ENCODE peak calls at places on chromosomes 11 and 22, in eight cellular contexts. One of them, this sample, is unnamed.
A peak's percentile ranks its signal among the peaks of the same experiment; 100 is the strongest.

GRCh38 chr11:47524200-47524874 is 28.6 kb downstream of the CELF1 start:
- DNase-seq in CMK: no peak
- DNase-seq in small intestine: no peak
- DNase-seq in HFF-Myc: no peak
- DNase-seq in substantia nigra: no peak
- DNase-seq in NCI-H2171: peak; percentile 58
- DNase-seq in activated CD4-positive, alpha-beta T cell treated with anti-CD3 and anti-CD28 coated beads, Interleukin-2, amount 50 U/mL, for 1 hour: peak; percentile 36
- DNase-seq in MV-4-11: no peak
- DNase-seq in this sample: peak; percentile 48

GRCh38 chr11:132901638-132902610 is 630.4 kb downstream of the OPCML start:
- DNase-seq in substantia nigra: no peak
- DNase-seq in NCI-H2171: no peak
- DNase-seq in CMK: no peak
- DNase-seq in MV-4-11: peak; percentile 29
- DNase-seq in small intestine: peak; percentile 22
- DNase-seq in HFF-Myc: no peak
- DNase-seq in activated CD4-positive, alpha-beta T cell treated with anti-CD3 and anti-CD28 coated beads, Interleukin-2, amount 50 U/mL, for 1 hour: no peak
- DNase-seq in this sample: no peak

GRCh38 chr11:6650104-6650503 is 5.5 kb downstream of the DCHS1 start:
- DNase-seq in activated CD4-positive, alpha-beta T cell treated with anti-CD3 and anti-CD28 coated beads, Interleukin-2, amount 50 U/mL, for 1 hour: no peak
- DNase-seq in substantia nigra: no peak
- DNase-seq in NCI-H2171: no peak
- DNase-seq in CMK: no peak
- DNase-seq in MV-4-11: no peak
- DNase-seq in HFF-Myc: no peak
- DNase-seq in small intestine: no peak
- DNase-seq in this sample: no peak

GRCh38 chr11:22666700-22667439 is 459 bp downstream of the GAS2 start:
- DNase-seq in substantia nigra: no peak
- DNase-seq in activated CD4-positive, alpha-beta T cell treated with anti-CD3 and anti-CD28 coated beads, Interleukin-2, amount 50 U/mL, for 1 hour: no peak
- DNase-seq in small intestine: peak; percentile 38
- DNase-seq in NCI-H2171: peak; percentile 72
- DNase-seq in MV-4-11: no peak
- DNase-seq in CMK: no peak
- DNase-seq in HFF-Myc: no peak
- DNase-seq in this sample: peak; percentile 70

GRCh38 chr11:487571-488021 is 19.4 kb downstream of the RNH1 start:
- DNase-seq in NCI-H2171: no peak
- DNase-seq in MV-4-11: no peak
- DNase-seq in small intestine: no peak
- DNase-seq in CMK: no peak
- DNase-seq in activated CD4-positive, alpha-beta T cell treated with anti-CD3 and anti-CD28 coated beads, Interleukin-2, amount 50 U/mL, for 1 hour: no peak
- DNase-seq in substantia nigra: no peak
- DNase-seq in HFF-Myc: no peak
- DNase-seq in this sample: no peak

GRCh38 chr11:17547932-17548331 is 873 bp downstream of the OTOG start:
- DNase-seq in activated CD4-positive, alpha-beta T cell treated with anti-CD3 and anti-CD28 coated beads, Interleukin-2, amount 50 U/mL, for 1 hour: no peak
- DNase-seq in substantia nigra: no peak
- DNase-seq in MV-4-11: no peak
- DNase-seq in CMK: no peak
- DNase-seq in HFF-Myc: no peak
- DNase-seq in small intestine: no peak
- DNase-seq in NCI-H2171: no peak
- DNase-seq in this sample: no peak

GRCh38 chr11:47998733-47999359 is 18.5 kb downstream of the PTPRJ start:
- DNase-seq in substantia nigra: no peak
- DNase-seq in HFF-Myc: no peak
- DNase-seq in NCI-H2171: no peak
- DNase-seq in small intestine: peak; percentile 97
- DNase-seq in MV-4-11: no peak
- DNase-seq in activated CD4-positive, alpha-beta T cell treated with anti-CD3 and anti-CD28 coated beads, Interleukin-2, amount 50 U/mL, for 1 hour: no peak
- DNase-seq in CMK: no peak
- DNase-seq in this sample: no peak

GRCh38 chr11:65165847-65166317 is 4.2 kb upstream of the SPDYC start:
- DNase-seq in NCI-H2171: no peak
- DNase-seq in substantia nigra: no peak
- DNase-seq in CMK: no peak
- DNase-seq in HFF-Myc: no peak
- DNase-seq in activated CD4-positive, alpha-beta T cell treated with anti-CD3 and anti-CD28 coated beads, Interleukin-2, amount 50 U/mL, for 1 hour: no peak
- DNase-seq in MV-4-11: no peak
- DNase-seq in small intestine: peak; percentile 79
- DNase-seq in this sample: no peak

GRCh38 chr22:27598792-27599191 is 202.8 kb downstream of the MN1 start:
- DNase-seq in HFF-Myc: no peak
- DNase-seq in small intestine: no peak
- DNase-seq in NCI-H2171: no peak
- DNase-seq in substantia nigra: no peak
- DNase-seq in activated CD4-positive, alpha-beta T cell treated with anti-CD3 and anti-CD28 coated beads, Interleukin-2, amount 50 U/mL, for 1 hour: no peak
- DNase-seq in CMK: no peak
- DNase-seq in MV-4-11: peak; percentile 88
- DNase-seq in this sample: no peak

GRCh38 chr11:68661697-68662603 is 22.4 kb upstream of the GAL start:
- DNase-seq in small intestine: no peak
- DNase-seq in activated CD4-positive, alpha-beta T cell treated with anti-CD3 and anti-CD28 coated beads, Interleukin-2, amount 50 U/mL, for 1 hour: no peak
- DNase-seq in NCI-H2171: no peak
- DNase-seq in MV-4-11: no peak
- DNase-seq in substantia nigra: no peak
- DNase-seq in CMK: no peak
- DNase-seq in HFF-Myc: no peak
- DNase-seq in this sample: no peak

GRCh38 chr11:70090989-70091388 is 12.9 kb downstream of the ANO1 start:
- DNase-seq in substantia nigra: no peak
- DNase-seq in activated CD4-positive, alpha-beta T cell treated with anti-CD3 and anti-CD28 coated beads, Interleukin-2, amount 50 U/mL, for 1 hour: no peak
- DNase-seq in NCI-H2171: peak; percentile 69
- DNase-seq in small intestine: no peak
- DNase-seq in HFF-Myc: no peak
- DNase-seq in MV-4-11: no peak
- DNase-seq in CMK: no peak
- DNase-seq in this sample: no peak

GRCh38 chr11:116580828-116581227 is 192.0 kb downstream of the BUD13 start:
- DNase-seq in NCI-H2171: peak; percentile 37
- DNase-seq in small intestine: no peak
- DNase-seq in substantia nigra: no peak
- DNase-seq in activated CD4-positive, alpha-beta T cell treated with anti-CD3 and anti-CD28 coated beads, Interleukin-2, amount 50 U/mL, for 1 hour: no peak
- DNase-seq in HFF-Myc: no peak
- DNase-seq in MV-4-11: no peak
- DNase-seq in CMK: no peak
- DNase-seq in this sample: no peak

GRCh38 chr11:121950160-121950559 is 165.9 kb downstream of the BLID start:
- DNase-seq in substantia nigra: no peak
- DNase-seq in activated CD4-positive, alpha-beta T cell treated with anti-CD3 and anti-CD28 coated beads, Interleukin-2, amount 50 U/mL, for 1 hour: no peak
- DNase-seq in MV-4-11: no peak
- DNase-seq in NCI-H2171: no peak
- DNase-seq in HFF-Myc: no peak
- DNase-seq in small intestine: no peak
- DNase-seq in CMK: no peak
- DNase-seq in this sample: no peak

GRCh38 chr11:44315947-44316387 is 6.0 kb upstream of the ALX4 start:
- DNase-seq in activated CD4-positive, alpha-beta T cell treated with anti-CD3 and anti-CD28 coated beads, Interleukin-2, amount 50 U/mL, for 1 hour: no peak
- DNase-seq in MV-4-11: no peak
- DNase-seq in substantia nigra: no peak
- DNase-seq in small intestine: no peak
- DNase-seq in NCI-H2171: no peak
- DNase-seq in CMK: no peak
- DNase-seq in HFF-Myc: no peak
- DNase-seq in this sample: no peak

GRCh38 chr22:41123151-41123550 is 30.8 kb downstream of the EP300 start:
- DNase-seq in activated CD4-positive, alpha-beta T cell treated with anti-CD3 and anti-CD28 coated beads, Interleukin-2, amount 50 U/mL, for 1 hour: no peak
- DNase-seq in NCI-H2171: no peak
- DNase-seq in small intestine: no peak
- DNase-seq in substantia nigra: no peak
- DNase-seq in CMK: no peak
- DNase-seq in HFF-Myc: no peak
- DNase-seq in MV-4-11: no peak
- DNase-seq in this sample: no peak

GRCh38 chr22:49040754-49041467 is 786.8 kb downstream of the BRD1 start:
- DNase-seq in CMK: no peak
- DNase-seq in small intestine: no peak
- DNase-seq in HFF-Myc: no peak
- DNase-seq in activated CD4-positive, alpha-beta T cell treated with anti-CD3 and anti-CD28 coated beads, Interleukin-2, amount 50 U/mL, for 1 hour: no peak
- DNase-seq in NCI-H2171: no peak
- DNase-seq in MV-4-11: no peak
- DNase-seq in substantia nigra: no peak
- DNase-seq in this sample: no peak

This sample was measured in GM13976.